ENCODE peak calls at places on chromosomes 5 and 9, in six cellular contexts. U is stomach, N is A549, D is heart left ventricle, I is adrenal gland, Y is HCT116. E is an unnamed sample.

GRCh38 chr9:124309665-124310064 is 51.9 kb downstream of the NEK6 start:
- DNase-seq in N (peak), Y (peak), D (no peak), U (no peak), I (peak), E (no peak)

GRCh38 chr5:60340326-60340725 is 359.6 kb downstream of the DEPDC1B start:
- DNase-seq in D (no peak), N (no peak), U (no peak), I (no peak), Y (no peak), E (no peak)

GRCh38 chr5:148687427-148687826 is 33.1 kb upstream of the HTR4 start:
- DNase-seq in U (no peak), N (peak), Y (peak), I (no peak), D (no peak), E (no peak)

GRCh38 chr9:4066120-4066519 is 233.7 kb downstream of the GLIS3 start:
- DNase-seq in Y (no peak), D (no peak), N (no peak), U (no peak), I (no peak), E (no peak)

GRCh38 chr5:150778517-150779396 is at the start of gene SMIM3:
- DNase-seq in N (peak), D (peak), U (peak), Y (no peak), I (peak), E (peak)

GRCh38 chr9:94649100-94649855 is 10.0 kb upstream of the FBP1 start:
- DNase-seq in I (no peak), U (no peak), D (no peak), Y (no peak), N (peak), E (no peak)

GRCh38 chr5:122929980-122930379 is 84.6 kb downstream of the SNX24 start:
- DNase-seq in D (no peak), I (no peak), Y (no peak), U (no peak), N (no peak), E (no peak)

GRCh38 chr5:146890073-146890472 is 11.5 kb upstream of the PPP2R2B start:
- DNase-seq in N (no peak), I (no peak), Y (no peak), U (no peak), D (no peak), E (no peak)

GRCh38 chr5:157555031-157555640 is 20.4 kb downstream of the ADAM19 start:
- DNase-seq in U (no peak), N (no peak), I (no peak), D (no peak), Y (no peak), E (no peak)

GRCh38 chr5:1462358-1462757 is 17.1 kb upstream of the SLC6A3 start:
- DNase-seq in I (peak), N (no peak), D (no peak), U (no peak), Y (no peak), E (no peak)

GRCh38 chr5:9207820-9208418 is 338.0 kb downstream of the SEMA5A start:
- DNase-seq in N (peak), U (no peak), Y (peak), D (no peak), I (no peak), E (no peak)

GRCh38 chr5:138334867-138335447 is 3.1 kb upstream of the FAM53C start:
- DNase-seq in U (no peak), N (no peak), Y (no peak), I (peak), D (no peak), E (no peak)

GRCh38 chr5:171251519-171251918 is 57.5 kb upstream of the TLX3 start:
- DNase-seq in N (no peak), D (no peak), Y (no peak), I (no peak), U (no peak), E (no peak)

GRCh38 chr5:3075309-3075708 is 323.8 kb upstream of the IRX2 start:
- DNase-seq in I (no peak), Y (no peak), N (no peak), D (no peak), U (no peak), E (no peak)
- TF ChIP-seq CTCF in I (no peak), Y (no peak), N (no peak), D (no peak), U (no peak), E (no peak)

DNA sequence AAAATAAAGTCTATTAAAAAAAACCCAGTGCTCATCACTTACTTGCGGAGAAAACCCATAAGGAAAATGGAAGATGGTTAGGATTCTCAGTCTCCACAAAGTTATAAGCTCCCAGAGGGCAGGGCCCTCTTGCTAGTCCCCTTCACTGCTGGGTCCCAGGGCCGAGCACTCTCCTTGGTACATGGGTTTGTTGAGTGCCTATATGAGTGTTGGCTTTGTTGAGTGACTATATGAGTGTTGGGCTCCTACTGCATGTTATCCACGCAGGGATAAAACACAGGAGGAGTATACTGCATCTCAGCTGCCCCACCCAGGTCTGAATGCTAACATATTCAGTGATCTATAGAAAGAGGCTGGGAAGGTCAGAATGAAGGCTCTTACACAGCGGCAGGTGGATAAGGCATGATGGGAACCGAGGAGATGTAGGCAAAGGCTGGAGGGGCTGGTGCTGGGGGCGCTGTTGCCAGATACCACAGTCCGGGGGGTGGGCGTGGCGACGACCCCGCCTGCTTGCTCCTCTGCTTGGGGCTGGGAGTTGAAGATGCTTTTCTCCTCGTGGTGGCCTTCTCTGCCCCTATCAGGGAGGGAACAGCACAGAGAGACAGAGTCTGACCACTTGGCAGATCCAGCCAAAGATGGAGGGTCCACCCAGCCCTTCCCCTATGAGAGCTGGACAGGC is 11.6 kb downstream of the ORM2 start:
- DNase-seq in N (no peak), D (no peak), I (no peak), Y (no peak), U (no peak), E (no peak)
- H3K4me3 ChIP-seq in N (no peak), D (no peak), I (no peak), Y (no peak), U (no peak), E (no peak)

DNA sequence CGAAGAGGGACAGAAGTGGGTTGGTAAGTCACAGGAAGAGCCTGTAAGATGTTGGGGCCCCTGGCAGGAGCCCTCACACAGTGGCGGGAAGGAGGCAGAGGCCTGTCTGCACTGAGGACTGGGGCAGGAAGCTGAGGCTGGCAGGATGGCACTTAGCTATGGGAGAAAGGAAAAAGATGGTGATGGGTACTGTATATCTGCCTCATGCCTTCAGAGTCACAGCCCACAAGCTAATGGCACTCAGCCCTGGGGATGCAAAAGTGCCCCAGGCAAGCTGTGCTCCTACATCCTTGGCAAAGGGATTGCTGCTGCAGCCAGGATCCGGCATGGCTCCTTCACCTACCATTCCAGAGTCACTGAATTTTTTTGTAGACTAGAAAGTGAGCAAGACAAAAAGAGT is 8.8 kb downstream of the ACSL6 start:
- DNase-seq in U (no peak), I (no peak), Y (no peak), N (no peak), D (no peak), E (no peak)
- H3K27ac ChIP-seq in U (no peak), I (peak), Y (no peak), N (no peak), D (no peak), E (peak)

GRCh38 chr5:130198927-130199326 is 294.7 kb downstream of the CHSY3 start:
- DNase-seq in U (no peak), N (peak), I (no peak), Y (peak), D (no peak), E (peak)
- TF ChIP-seq CTCF in U (no peak), N (no peak), I (no peak), Y (peak), D (no peak), E (no peak)